ENCODE peak calls at places on chromosome X, in eight cellular contexts. One of them, this sample, is unnamed.
A peak's percentile ranks its signal among the peaks of the same experiment; 100 is the strongest.

GRCh38 chrX:53003111-53003510 is 44.8 kb upstream of the FAM156A start:
- DNase-seq in tibial artery: no peak
- DNase-seq in breast epithelium: no peak
- DNase-seq in brain microvascular endothelial cell: no peak
- DNase-seq in esophagus muscularis mucosa: no peak
- DNase-seq in astrocyte: no peak
- DNase-seq in lower lobe of right lung: no peak
- DNase-seq in mammary epithelial cell: no peak
- DNase-seq in this sample: no peak

GRCh38 chrX:72003811-72004750 is 93.4 kb downstream of the NHSL2 start:
- DNase-seq in mammary epithelial cell: peak; percentile 10
- DNase-seq in astrocyte: peak; percentile 68
- DNase-seq in tibial artery: no peak
- DNase-seq in brain microvascular endothelial cell: no peak
- DNase-seq in lower lobe of right lung: no peak
- DNase-seq in breast epithelium: peak; percentile 35
- DNase-seq in esophagus muscularis mucosa: no peak
- DNase-seq in this sample: peak; percentile 35

GRCh38 chrX:80808854-80809493 is 703 bp downstream of the BRWD3 start:
- DNase-seq in lower lobe of right lung: no peak
- DNase-seq in mammary epithelial cell: peak; percentile 37
- DNase-seq in astrocyte: no peak
- DNase-seq in tibial artery: peak; percentile 64
- DNase-seq in breast epithelium: peak; percentile 19
- DNase-seq in brain microvascular endothelial cell: no peak
- DNase-seq in esophagus muscularis mucosa: no peak
- DNase-seq in this sample: no peak

GRCh38 chrX:100643943-100644587 is at the start of gene SRPX2:
- DNase-seq in brain microvascular endothelial cell: peak; percentile 81
- DNase-seq in breast epithelium: peak; percentile 32
- DNase-seq in esophagus muscularis mucosa: no peak
- DNase-seq in astrocyte: peak; percentile 88
- DNase-seq in lower lobe of right lung: peak; percentile 41
- DNase-seq in tibial artery: peak; percentile 74
- DNase-seq in mammary epithelial cell: peak; percentile 80
- DNase-seq in this sample: peak; percentile 21

GRCh38 chrX:1323315-1323714 is 13.3 kb upstream of the IL3RA start:
- DNase-seq in lower lobe of right lung: peak; percentile 71
- DNase-seq in tibial artery: no peak
- DNase-seq in esophagus muscularis mucosa: no peak
- DNase-seq in mammary epithelial cell: no peak
- DNase-seq in astrocyte: no peak
- DNase-seq in brain microvascular endothelial cell: peak; percentile 17
- DNase-seq in breast epithelium: no peak
- DNase-seq in this sample: peak; percentile 36

GRCh38 chrX:28491322-28491721 is 95.9 kb upstream of the IL1RAPL1 start:
- DNase-seq in tibial artery: no peak
- DNase-seq in mammary epithelial cell: no peak
- DNase-seq in breast epithelium: no peak
- DNase-seq in esophagus muscularis mucosa: no peak
- DNase-seq in brain microvascular endothelial cell: no peak
- DNase-seq in astrocyte: no peak
- DNase-seq in lower lobe of right lung: no peak
- DNase-seq in this sample: no peak

GRCh38 chrX:41711021-41711667 is 12.8 kb upstream of the GPR82 start:
- DNase-seq in tibial artery: no peak
- DNase-seq in astrocyte: no peak
- DNase-seq in lower lobe of right lung: no peak
- DNase-seq in esophagus muscularis mucosa: no peak
- DNase-seq in mammary epithelial cell: no peak
- DNase-seq in breast epithelium: no peak
- DNase-seq in brain microvascular endothelial cell: no peak
- DNase-seq in this sample: no peak

GRCh38 chrX:27307546-27307945 is 155.6 kb downstream of the PPP4R3C start:
- DNase-seq in brain microvascular endothelial cell: no peak
- DNase-seq in tibial artery: no peak
- DNase-seq in lower lobe of right lung: no peak
- DNase-seq in astrocyte: no peak
- DNase-seq in esophagus muscularis mucosa: no peak
- DNase-seq in breast epithelium: no peak
- DNase-seq in mammary epithelial cell: no peak
- DNase-seq in this sample: no peak

GRCh38 chrX:82756272-82756671 is 751.8 kb upstream of the POU3F4 start:
- DNase-seq in brain microvascular endothelial cell: no peak
- DNase-seq in tibial artery: no peak
- DNase-seq in astrocyte: no peak
- DNase-seq in lower lobe of right lung: no peak
- DNase-seq in esophagus muscularis mucosa: no peak
- DNase-seq in mammary epithelial cell: peak; percentile 30
- DNase-seq in breast epithelium: no peak
- DNase-seq in this sample: no peak

GRCh38 chrX:20514358-20514757 is 247.6 kb upstream of the RPS6KA3 start:
- DNase-seq in tibial artery: no peak
- DNase-seq in brain microvascular endothelial cell: peak; percentile 80
- DNase-seq in astrocyte: peak; percentile 84
- DNase-seq in lower lobe of right lung: no peak
- DNase-seq in breast epithelium: no peak
- DNase-seq in mammary epithelial cell: peak; percentile 76
- DNase-seq in esophagus muscularis mucosa: no peak
- DNase-seq in this sample: no peak

GRCh38 chrX:17617794-17618193 is 119.5 kb upstream of the SCML1 start:
- DNase-seq in tibial artery: no peak
- DNase-seq in lower lobe of right lung: no peak
- DNase-seq in astrocyte: peak; percentile 60
- DNase-seq in mammary epithelial cell: no peak
- DNase-seq in esophagus muscularis mucosa: no peak
- DNase-seq in breast epithelium: no peak
- DNase-seq in brain microvascular endothelial cell: no peak
- DNase-seq in this sample: no peak

GRCh38 chrX:11427082-11428033 is 134.1 kb downstream of the AMELX start:
- DNase-seq in esophagus muscularis mucosa: no peak
- DNase-seq in brain microvascular endothelial cell: no peak
- DNase-seq in lower lobe of right lung: peak; percentile 61
- DNase-seq in mammary epithelial cell: no peak
- DNase-seq in breast epithelium: no peak
- DNase-seq in astrocyte: no peak
- DNase-seq in tibial artery: peak; percentile 77
- DNase-seq in this sample: peak; percentile 50

GRCh38 chrX:35351795-35352483 is 409.3 kb downstream of the FAM47B start:
- DNase-seq in mammary epithelial cell: no peak
- DNase-seq in esophagus muscularis mucosa: no peak
- DNase-seq in brain microvascular endothelial cell: no peak
- DNase-seq in lower lobe of right lung: no peak
- DNase-seq in astrocyte: no peak
- DNase-seq in tibial artery: peak; percentile 68
- DNase-seq in breast epithelium: no peak
- DNase-seq in this sample: no peak

GRCh38 chrX:49001521-49002090 is 458 bp downstream of the GRIPAP1 start:
- DNase-seq in astrocyte: peak; percentile 31
- DNase-seq in breast epithelium: no peak
- DNase-seq in mammary epithelial cell: peak; percentile 52
- DNase-seq in brain microvascular endothelial cell: peak; percentile 4
- DNase-seq in esophagus muscularis mucosa: no peak
- DNase-seq in tibial artery: no peak
- DNase-seq in lower lobe of right lung: peak; percentile 43
- DNase-seq in this sample: no peak

GRCh38 chrX:122517781-122518180 is 666.3 kb upstream of the GRIA3 start:
- DNase-seq in mammary epithelial cell: peak; percentile 69
- DNase-seq in astrocyte: peak; percentile 80
- DNase-seq in esophagus muscularis mucosa: no peak
- DNase-seq in breast epithelium: no peak
- DNase-seq in tibial artery: no peak
- DNase-seq in brain microvascular endothelial cell: no peak
- DNase-seq in lower lobe of right lung: no peak
- DNase-seq in this sample: no peak

GRCh38 chrX:123803331-123803983 is 56.4 kb upstream of the XIAP start:
- DNase-seq in breast epithelium: no peak
- DNase-seq in esophagus muscularis mucosa: no peak
- DNase-seq in tibial artery: no peak
- DNase-seq in brain microvascular endothelial cell: peak; percentile 74
- DNase-seq in lower lobe of right lung: no peak
- DNase-seq in astrocyte: peak; percentile 84
- DNase-seq in mammary epithelial cell: peak; percentile 82
- DNase-seq in this sample: no peak

GRCh38 chrX:1906028-1906427 is 291.2 kb downstream of the ASMT start:
- DNase-seq in lower lobe of right lung: no peak
- DNase-seq in tibial artery: no peak
- DNase-seq in astrocyte: no peak
- DNase-seq in brain microvascular endothelial cell: no peak
- DNase-seq in esophagus muscularis mucosa: no peak
- DNase-seq in mammary epithelial cell: no peak
- DNase-seq in breast epithelium: no peak
- DNase-seq in this sample: no peak

GRCh38 chrX:132489256-132490085 is 633 bp upstream of the MBNL3 start:
- DNase-seq in breast epithelium: peak; percentile 27
- DNase-seq in lower lobe of right lung: peak; percentile 86
- DNase-seq in astrocyte: peak; percentile 10
- DNase-seq in mammary epithelial cell: peak; percentile 66
- DNase-seq in brain microvascular endothelial cell: no peak
- DNase-seq in tibial artery: peak; percentile 62
- DNase-seq in esophagus muscularis mucosa: no peak
- DNase-seq in this sample: peak; percentile 47

GRCh38 chrX:119429471-119429870 is 30.3 kb downstream of the SLC25A43 start:
- DNase-seq in brain microvascular endothelial cell: no peak
- DNase-seq in breast epithelium: no peak
- DNase-seq in mammary epithelial cell: no peak
- DNase-seq in astrocyte: peak; percentile 25
- DNase-seq in esophagus muscularis mucosa: no peak
- DNase-seq in lower lobe of right lung: no peak
- DNase-seq in tibial artery: no peak
- DNase-seq in this sample: no peak

GRCh38 chrX:71253253-71254091 is 468 bp downstream of the ZMYM3 start:
- DNase-seq in breast epithelium: no peak
- DNase-seq in mammary epithelial cell: no peak
- DNase-seq in astrocyte: peak; percentile 18
- DNase-seq in tibial artery: no peak
- DNase-seq in lower lobe of right lung: peak; percentile 47
- DNase-seq in esophagus muscularis mucosa: no peak
- DNase-seq in brain microvascular endothelial cell: peak; percentile 14
- DNase-seq in this sample: peak; percentile 20

GRCh38 chrX:15854080-15854655 is 445 bp downstream of the AP1S2 start:
- DNase-seq in mammary epithelial cell: peak; percentile 24
- DNase-seq in astrocyte: no peak
- DNase-seq in tibial artery: peak; percentile 69
- DNase-seq in lower lobe of right lung: peak; percentile 65
- DNase-seq in breast epithelium: peak; percentile 24
- DNase-seq in brain microvascular endothelial cell: no peak
- DNase-seq in esophagus muscularis mucosa: no peak
- DNase-seq in this sample: peak; percentile 57

GRCh38 chrX:151167791-151168345 is 8.5 kb upstream of the GPR50 start:
- DNase-seq in lower lobe of right lung: no peak
- DNase-seq in mammary epithelial cell: no peak
- DNase-seq in breast epithelium: no peak
- DNase-seq in tibial artery: no peak
- DNase-seq in esophagus muscularis mucosa: no peak
- DNase-seq in astrocyte: no peak
- DNase-seq in brain microvascular endothelial cell: no peak
- DNase-seq in this sample: no peak

GRCh38 chrX:136369377-136369776 is 68.6 kb downstream of the ADGRG4 start:
- DNase-seq in tibial artery: no peak
- DNase-seq in mammary epithelial cell: no peak
- DNase-seq in astrocyte: no peak
- DNase-seq in esophagus muscularis mucosa: no peak
- DNase-seq in lower lobe of right lung: no peak
- DNase-seq in breast epithelium: no peak
- DNase-seq in brain microvascular endothelial cell: no peak
- DNase-seq in this sample: no peak

GRCh38 chrX:85815203-85815751 is 232.1 kb downstream of the CHM start:
- DNase-seq in mammary epithelial cell: no peak
- DNase-seq in brain microvascular endothelial cell: no peak
- DNase-seq in esophagus muscularis mucosa: no peak
- DNase-seq in lower lobe of right lung: no peak
- DNase-seq in breast epithelium: no peak
- DNase-seq in tibial artery: no peak
- DNase-seq in astrocyte: no peak
- DNase-seq in this sample: no peak
- H3K27me3 ChIP-seq in mammary epithelial cell: no peaks in the 10 kb centered on the region
- H3K27me3 ChIP-seq in brain microvascular endothelial cell: no peaks in the 10 kb centered on the region
- H3K27me3 ChIP-seq in esophagus muscularis mucosa: no peaks in the 10 kb centered on the region
- H3K27me3 ChIP-seq in lower lobe of right lung: no peaks in the 10 kb centered on the region
- H3K27me3 ChIP-seq in breast epithelium: peaks cover 5% of the 10 kb centered on the region
- H3K27me3 ChIP-seq in tibial artery: no peaks in the 10 kb centered on the region
- H3K27me3 ChIP-seq in astrocyte: no peaks in the 10 kb centered on the region
- H3K27me3 ChIP-seq in this sample: no peaks in the 10 kb centered on the region

GRCh38 chrX:47200385-47201150 is 6.9 kb downstream of the UBA1 start:
- DNase-seq in mammary epithelial cell: peak; percentile 71
- DNase-seq in breast epithelium: no peak
- DNase-seq in lower lobe of right lung: no peak
- DNase-seq in tibial artery: no peak
- DNase-seq in esophagus muscularis mucosa: no peak
- DNase-seq in brain microvascular endothelial cell: peak; percentile 21
- DNase-seq in astrocyte: peak; percentile 76
- DNase-seq in this sample: peak; percentile 22
- H3K36me3 ChIP-seq in mammary epithelial cell: peaks cover 42% of the 10 kb centered on the region
- H3K36me3 ChIP-seq in breast epithelium: peaks cover 11% of the 10 kb centered on the region
- H3K36me3 ChIP-seq in lower lobe of right lung: peaks cover 76% of the 10 kb centered on the region
- H3K36me3 ChIP-seq in tibial artery: peaks cover 75% of the 10 kb centered on the region
- H3K36me3 ChIP-seq in esophagus muscularis mucosa: peaks cover 71% of the 10 kb centered on the region
- H3K36me3 ChIP-seq in brain microvascular endothelial cell: peaks cover 83% of the 10 kb centered on the region
- H3K36me3 ChIP-seq in astrocyte: peaks cover 46% of the 10 kb centered on the region
- H3K36me3 ChIP-seq in this sample: peaks cover 63% of the 10 kb centered on the region

GRCh38 chrX:107701493-107702121 is 73.3 kb downstream of the PRPS1 start:
- DNase-seq in astrocyte: no peak
- DNase-seq in esophagus muscularis mucosa: no peak
- DNase-seq in lower lobe of right lung: no peak
- DNase-seq in tibial artery: no peak
- DNase-seq in brain microvascular endothelial cell: no peak
- DNase-seq in breast epithelium: no peak
- DNase-seq in mammary epithelial cell: no peak
- DNase-seq in this sample: no peak
- H3K27me3 ChIP-seq in astrocyte: no peaks in the 10 kb centered on the region
- H3K27me3 ChIP-seq in esophagus muscularis mucosa: no peaks in the 10 kb centered on the region
- H3K27me3 ChIP-seq in lower lobe of right lung: no peaks in the 10 kb centered on the region
- H3K27me3 ChIP-seq in tibial artery: no peaks in the 10 kb centered on the region
- H3K27me3 ChIP-seq in brain microvascular endothelial cell: no peaks in the 10 kb centered on the region
- H3K27me3 ChIP-seq in breast epithelium: peaks cover 47% of the 10 kb centered on the region
- H3K27me3 ChIP-seq in mammary epithelial cell: no peaks in the 10 kb centered on the region
- H3K27me3 ChIP-seq in this sample: no peaks in the 10 kb centered on the region

DNA sequence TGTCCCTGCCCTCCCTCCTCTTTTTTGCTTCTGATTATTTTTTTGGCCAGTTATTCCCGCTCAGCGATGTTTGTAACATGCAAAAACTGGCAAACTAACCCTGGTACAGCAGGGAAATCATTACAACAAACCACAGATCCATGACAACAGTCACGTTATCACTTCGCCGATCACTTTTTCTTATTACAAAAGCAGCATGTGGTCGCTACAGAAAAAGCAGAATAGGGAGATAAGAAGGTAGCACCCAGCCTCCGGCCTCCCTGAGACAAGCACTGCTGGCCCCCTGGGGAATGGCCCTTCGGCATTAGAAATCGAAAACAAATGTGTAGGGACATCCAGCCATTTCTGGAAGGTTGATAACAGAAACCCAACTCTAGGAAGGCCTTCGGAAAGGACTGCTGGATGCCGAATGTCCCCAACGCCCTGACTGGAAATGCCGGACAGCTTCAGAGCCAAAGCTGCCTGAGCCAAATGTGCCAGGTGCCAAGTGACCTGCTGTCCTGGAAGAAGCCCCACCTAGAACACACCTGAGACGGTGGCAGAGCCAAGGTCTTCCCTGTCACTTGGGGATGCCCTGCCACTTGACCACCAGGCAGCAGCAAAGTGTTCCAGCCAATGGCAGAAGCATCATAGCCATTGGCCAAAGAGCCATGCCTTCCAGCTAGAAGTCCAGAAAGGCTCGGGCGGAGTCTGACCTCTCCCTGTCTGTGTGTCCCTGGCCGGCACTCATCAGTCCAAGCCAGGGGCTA is 2.9 kb downstream of the IDH3G start:
- DNase-seq in brain microvascular endothelial cell: no peak
- DNase-seq in tibial artery: no peak
- DNase-seq in astrocyte: no peak
- DNase-seq in lower lobe of right lung: no peak
- DNase-seq in mammary epithelial cell: no peak
- DNase-seq in breast epithelium: no peak
- DNase-seq in esophagus muscularis mucosa: no peak
- DNase-seq in this sample: no peak
- H3K36me3 ChIP-seq in brain microvascular endothelial cell: peaks cover 5% of the 10 kb centered on the region
- H3K36me3 ChIP-seq in tibial artery: peaks cover 28% of the 10 kb centered on the region
- H3K36me3 ChIP-seq in astrocyte: no peaks in the 10 kb centered on the region
- H3K36me3 ChIP-seq in lower lobe of right lung: peaks cover 33% of the 10 kb centered on the region
- H3K36me3 ChIP-seq in mammary epithelial cell: no peaks in the 10 kb centered on the region
- H3K36me3 ChIP-seq in breast epithelium: no peaks in the 10 kb centered on the region
- H3K36me3 ChIP-seq in esophagus muscularis mucosa: peaks cover 35% of the 10 kb centered on the region
- H3K36me3 ChIP-seq in this sample: peaks cover 14% of the 10 kb centered on the region

This sample was measured in left ventricle myocardium inferior.